ENCODE peak calls at places on chromosomes 6 and 20, in seven cellular contexts. S is IMR-90, W is body of pancreas, R is heart left ventricle, F is gastrocnemius medialis, H is cardiac muscle cell, X is aorta. M is an unnamed sample.

GRCh38 chr6:37822851-37823682 is 3.5 kb downstream of the ZFAND3 start:
- DNase-seq in W (no peak), X (no peak), H (peak; percentile 19), S (no peak), F (no peak), R (no peak), M (no peak)

GRCh38 chr6:2857580-2858337 is 16.1 kb upstream of the SERPINB1 start:
- DNase-seq in X (peak; percentile 78), F (no peak), R (peak; percentile 75), S (peak; percentile 64), W (no peak), H (no peak), M (no peak)

GRCh38 chr6:35596448-35597442 is 84.0 kb upstream of the TULP1 start:
- DNase-seq in H (no peak), R (no peak), X (no peak), S (peak; percentile 85), F (peak; percentile 12), W (no peak), M (no peak)

GRCh38 chr6:551829-552350 is 105.0 kb downstream of the HUS1B start:
- DNase-seq in R (no peak), F (no peak), X (no peak), H (no peak), S (no peak), W (no peak), M (no peak)

GRCh38 chr6:165663736-165664552 is 903 bp upstream of the PDE10A start:
- DNase-seq in X (no peak), W (no peak), H (peak; percentile 29), F (no peak), R (peak; percentile 46), S (no peak), M (no peak)

GRCh38 chr20:57999465-58000111 is 228.9 kb downstream of the ANKRD60 start:
- DNase-seq in S (no peak), H (no peak), W (peak; percentile 37), F (peak; percentile 20), R (peak; percentile 40), X (peak; percentile 76), M (no peak)

GRCh38 chr6:34819571-34820480 is 27.9 kb downstream of the BLTP3A start:
- DNase-seq in S (no peak), F (no peak), W (no peak), X (no peak), R (no peak), H (no peak), M (no peak)

GRCh38 chr20:23120261-23120660 is 34.1 kb upstream of the CD93 start:
- DNase-seq in W (no peak), R (no peak), F (no peak), X (peak; percentile 61), H (no peak), S (no peak), M (no peak)

GRCh38 chr20:50929299-50930138 is 1.7 kb downstream of the ADNP start:
- DNase-seq in W (peak; percentile 95), R (peak; percentile 89), F (peak; percentile 89), X (peak; percentile 93), H (peak; percentile 97), S (peak; percentile 97), M (peak; percentile 92)

DNA sequence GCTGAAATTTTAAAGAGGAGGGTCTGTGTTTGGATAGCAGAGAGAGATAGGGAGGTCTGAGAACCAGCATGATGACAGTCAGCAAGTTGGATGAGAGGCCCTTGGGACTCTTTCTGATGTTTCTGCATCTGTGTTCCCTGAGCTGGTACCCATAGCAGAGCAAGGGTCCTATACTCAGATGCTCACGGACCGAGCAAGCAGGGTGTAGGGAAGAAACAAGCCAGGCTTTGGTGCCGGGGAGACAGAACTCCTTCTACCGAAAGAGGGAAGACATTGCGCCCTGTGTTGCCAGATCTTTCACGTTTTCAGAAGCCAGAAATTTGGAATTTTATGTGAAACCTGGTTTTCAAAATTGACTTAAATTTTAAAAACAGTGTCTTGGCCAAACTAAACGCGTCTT is 34.6 kb downstream of the NEDD9 start:
- DNase-seq in F (no peak), H (no peak), X (no peak), W (no peak), S (no peak), R (no peak), M (no peak)
- H3K4me1 ChIP-seq in F (peaks cover 19% of the 10 kb centered on the region), H (peaks cover 6% of the 10 kb centered on the region), X (peaks cover 13% of the 10 kb centered on the region), W (peaks cover 38% of the 10 kb centered on the region), S (peaks cover 44% of the 10 kb centered on the region), R (peaks cover 68% of the 10 kb centered on the region), M (peaks cover 16% of the 10 kb centered on the region)

GRCh38 chr6:27280540-27281000 is 31.5 kb downstream of the POM121L2 start:
- DNase-seq in R (no peak), H (no peak), F (no peak), X (no peak), W (no peak), S (no peak), M (no peak)

GRCh38 chr6:27281105-27281539 is 31.0 kb downstream of the POM121L2 start:
- DNase-seq in R (no peak), H (no peak), W (no peak), S (no peak), X (no peak), F (no peak), M (no peak)

GRCh38 chr6:27279513-27280063 is 32.1 kb downstream of the PRSS16 start:
- DNase-seq in R (no peak), S (no peak), X (no peak), H (no peak), W (no peak), F (no peak), M (no peak)

GRCh38 chr6:27280064-27280539 is 32.0 kb downstream of the POM121L2 start:
- DNase-seq in W (peak; percentile 11), H (peak; percentile 37), F (no peak), X (no peak), R (no peak), S (peak; percentile 53), M (no peak)

GRCh38 chr6:27281569-27281968 is 30.5 kb downstream of the POM121L2 start:
- DNase-seq in W (no peak), H (no peak), S (no peak), F (no peak), R (no peak), X (no peak), M (no peak)
- H3K4me3 ChIP-seq in W (no peak overlapping the region), H (no peak overlapping the region), S (no peak overlapping the region), F (no peak overlapping the region), R (no peak overlapping the region), X (no peak overlapping the region), M (no peak overlapping the region)

GRCh38 chr20:32564440-32564839 is 20.7 kb downstream of the NOL4L start:
- DNase-seq in R (no peak), S (no peak), F (no peak), X (no peak), H (no peak), W (no peak), M (no peak)
- H3K27ac ChIP-seq in R (no peak overlapping the region), S (no peak overlapping the region), F (no peak overlapping the region), X (no peak overlapping the region), H (peak overlapping the region; percentile 47), W (no peak overlapping the region), M (no peak overlapping the region)

DNA sequence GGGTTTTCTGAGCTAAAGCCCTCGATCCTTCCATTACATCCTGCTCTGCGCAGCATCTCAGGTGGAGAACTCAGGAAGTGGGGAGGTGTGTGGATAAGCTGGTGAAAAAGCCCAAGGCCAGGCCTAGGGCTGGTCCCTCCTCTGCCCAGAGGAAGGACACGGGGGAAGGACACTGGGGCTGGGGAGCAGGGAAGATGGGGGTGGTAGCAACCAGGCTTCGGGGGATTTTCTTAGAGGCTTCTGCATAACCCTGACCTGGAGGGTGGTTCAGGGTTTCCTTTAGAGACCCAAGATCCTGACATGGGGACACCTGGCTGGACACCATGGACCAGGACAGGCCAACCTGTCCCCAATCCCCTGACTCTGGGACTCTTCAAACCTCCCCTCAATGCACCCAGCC is 37.9 kb downstream of the SUN5 start:
- DNase-seq in H (no peak), W (no peak), R (no peak), F (no peak), X (peak; percentile 33), S (no peak), M (no peak)
- H3K4me1 ChIP-seq in H (peaks cover 3% of the 10 kb centered on the region), W (no peaks in the 10 kb centered on the region), R (peaks cover 8% of the 10 kb centered on the region), F (no peaks in the 10 kb centered on the region), X (no peaks in the 10 kb centered on the region), S (no peaks in the 10 kb centered on the region), M (no peaks in the 10 kb centered on the region)

GRCh38 chr20:63751471-63752271 is 12.1 kb downstream of the SLC2A4RG start:
- DNase-seq in H (peak; percentile 24), S (no peak), R (no peak), F (no peak), W (no peak), X (peak; percentile 76), M (no peak)
- H3K4me3 ChIP-seq in H (no peak overlapping the region), S (no peak overlapping the region), R (no peak overlapping the region), F (no peak overlapping the region), W (no peak overlapping the region), X (no peak overlapping the region), M (no peak overlapping the region)

DNA sequence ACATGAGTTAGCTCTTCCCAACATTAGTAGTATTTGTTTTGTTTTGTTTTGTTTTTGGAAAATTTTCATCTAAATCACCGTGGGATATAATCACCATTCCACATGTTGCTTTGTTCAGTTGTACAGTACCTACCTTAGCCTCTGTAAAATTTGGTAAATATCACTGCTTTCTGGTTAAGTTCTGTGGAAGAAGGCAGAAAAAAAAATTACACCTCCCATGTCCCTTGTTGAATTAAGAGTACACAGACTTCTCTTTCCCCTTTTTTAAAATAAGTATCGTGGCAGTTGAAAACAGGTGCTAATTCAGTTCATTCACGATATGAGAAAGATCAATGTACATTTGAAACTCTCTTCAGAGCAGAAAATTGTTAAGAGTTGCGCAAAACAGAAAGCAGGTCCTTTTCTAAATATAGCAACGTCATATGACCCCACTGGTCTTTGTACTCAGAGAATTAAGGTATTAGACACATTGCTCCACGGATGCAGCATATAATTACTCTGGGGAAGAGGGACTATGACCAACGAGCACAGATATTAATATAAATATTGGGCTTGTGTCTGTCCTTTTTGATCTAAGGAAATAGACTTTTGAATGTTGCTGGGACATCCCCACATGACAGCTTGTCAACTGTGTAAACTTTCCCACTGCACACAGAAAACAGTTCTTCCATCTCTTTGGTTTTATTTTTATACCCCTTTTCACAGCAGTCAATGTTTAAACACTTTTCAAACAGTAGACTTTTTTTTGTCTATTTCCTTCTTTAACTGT is 58.6 kb upstream of the ZNF217 start:
- DNase-seq in W (no peak), S (peak; percentile 28), H (peak; percentile 27), X (no peak), R (no peak), F (no peak), M (no peak)
- H3K27ac ChIP-seq in W (peak overlapping the region; percentile 68), S (no peak overlapping the region), H (peak overlapping the region; percentile 32), X (no peak overlapping the region), R (peak overlapping the region; percentile 35), F (peak overlapping the region; percentile 73), M (peak overlapping the region; percentile 50)

GRCh38 chr20:17965042-17965697 is 3.4 kb downstream of the SNX5 start:
- DNase-seq in W (no peak), X (no peak), R (no peak), F (no peak), S (no peak), H (no peak), M (no peak)

GRCh38 chr20:17964632-17965031 is 4.0 kb downstream of the SNX5 start:
- DNase-seq in W (no peak), H (no peak), F (no peak), S (no peak), R (no peak), X (no peak), M (no peak)

GRCh38 chr20:17964073-17964472 is 4.5 kb downstream of the SNX5 start:
- DNase-seq in H (no peak), R (no peak), S (no peak), X (no peak), W (no peak), F (no peak), M (no peak)

GRCh38 chr20:17961600-17961965 is 7.0 kb downstream of the SNX5 start:
- DNase-seq in H (no peak), W (no peak), X (no peak), R (no peak), S (peak; percentile 33), F (no peak), M (no peak)

GRCh38 chr20:17963114-17963897 is 5.3 kb downstream of the SNX5 start:
- DNase-seq in W (no peak), X (no peak), F (no peak), H (no peak), R (no peak), S (no peak), M (no peak)
- H3K4me1 ChIP-seq in W (peaks cover 75% of the 10 kb centered on the region), X (peaks cover 1% of the 10 kb centered on the region), F (peaks cover 78% of the 10 kb centered on the region), H (peaks cover 45% of the 10 kb centered on the region), R (peaks cover 87% of the 10 kb centered on the region), S (peaks cover 25% of the 10 kb centered on the region), M (peaks cover 20% of the 10 kb centered on the region)